ENCODE peak calls at places on chromosome 19, in seven cellular contexts. P, Z, R, G, A, U and H are unnamed samples.

GRCh38 chr19:3949997-3950859 is 17.4 kb downstream of the NMRK2 start:
- DNase-seq in P (peak; percentile 9), U (no peak), A (no peak), Z (no peak), G (no peak), R (no peak), H (no peak)

GRCh38 chr19:14758816-14759215 is 19.5 kb downstream of the ADGRE2 start:
- DNase-seq in G (no peak), A (peak; percentile 39), R (no peak), Z (peak; percentile 14), P (no peak), U (no peak), H (no peak)

GRCh38 chr19:6236310-6237291 is 43.2 kb downstream of the MLLT1 start:
- DNase-seq in A (no peak), R (no peak), P (no peak), U (peak; percentile 33), G (no peak), Z (peak; percentile 64), H (peak; percentile 90)

GRCh38 chr19:44987148-44987675 is 14.1 kb upstream of the RELB start:
- DNase-seq in U (peak; percentile 16), P (no peak), A (no peak), Z (no peak), R (no peak), G (no peak), H (no peak)

GRCh38 chr19:45154064-45154827 is 6.5 kb downstream of the NKPD1 start:
- DNase-seq in Z (no peak), A (peak; percentile 42), R (no peak), G (no peak), P (no peak), U (no peak), H (no peak)

GRCh38 chr19:7703332-7703731 is 1.4 kb upstream of the FCER2 start:
- DNase-seq in R (no peak), Z (no peak), U (no peak), A (peak; percentile 13), P (no peak), G (no peak), H (no peak)

GRCh38 chr19:35080613-35081170 is 34.9 kb upstream of the FXYD3 start:
- DNase-seq in P (no peak), R (no peak), U (no peak), A (no peak), G (no peak), Z (no peak), H (no peak)

GRCh38 chr19:29854033-29854432 is 42.2 kb downstream of the CCNE1 start:
- DNase-seq in R (no peak), A (no peak), U (no peak), G (no peak), P (no peak), Z (no peak), H (no peak)

GRCh38 chr19:45075215-45076028 is 856 bp downstream of the ZNF296 start:
- DNase-seq in A (peak; percentile 77), U (peak; percentile 97), Z (peak; percentile 93), R (no peak), G (peak; percentile 57), P (peak; percentile 55), H (peak; percentile 99)

GRCh38 chr19:2475018-2475701 is 767 bp upstream of the GADD45B start:
- DNase-seq in P (peak; percentile 42), Z (no peak), A (peak; percentile 87), G (peak; percentile 65), U (peak; percentile 74), R (no peak), H (peak; percentile 89)

GRCh38 chr19:40191836-40192646 is 815 bp downstream of the MAP3K10 start:
- DNase-seq in Z (no peak), G (peak; percentile 41), A (peak; percentile 77), U (peak; percentile 67), R (no peak), P (peak; percentile 11), H (peak; percentile 85)

GRCh38 chr19:1000095-1000494 is at the start of gene GRIN3B:
- DNase-seq in R (peak; percentile 39), P (peak; percentile 43), G (peak; percentile 50), U (peak; percentile 94), A (peak; percentile 69), Z (no peak), H (peak; percentile 88)

GRCh38 chr19:35211545-35212230 is 16.9 kb downstream of the FAM187B start:
- DNase-seq in G (peak; percentile 61), U (no peak), P (peak; percentile 96), Z (no peak), A (no peak), R (peak; percentile 55), H (peak; percentile 65)

GRCh38 chr19:51002542-51003311 is 1.3 kb upstream of the KLK8 start:
- DNase-seq in P (no peak), A (peak; percentile 93), U (no peak), R (no peak), G (no peak), Z (peak; percentile 88), H (no peak)

GRCh38 chr19:39544201-39544903 is 4.4 kb upstream of the EID2 start:
- DNase-seq in Z (no peak), R (no peak), U (no peak), P (no peak), A (no peak), G (no peak), H (no peak)

GRCh38 chr19:1249298-1249989 is 1.1 kb downstream of the MIDN start:
- DNase-seq in Z (no peak), P (peak; percentile 95), R (peak; percentile 85), A (peak; percentile 97), U (peak; percentile 98), G (peak; percentile 90), H (peak; percentile 97)

GRCh38 chr19:58428617-58429016 is 11.3 kb downstream of the ZNF132 start:
- DNase-seq in P (no peak), Z (no peak), G (no peak), A (no peak), R (no peak), U (no peak), H (no peak)

GRCh38 chr19:34316741-34317241 is 48.2 kb upstream of the GPI start:
- DNase-seq in R (no peak), U (no peak), P (no peak), Z (no peak), G (no peak), A (no peak), H (no peak)

GRCh38 chr19:19540707-19541515 is 2.8 kb downstream of the CILP2 start:
- DNase-seq in A (peak; percentile 93), U (peak; percentile 85), G (peak; percentile 77), Z (peak; percentile 90), P (peak; percentile 54), R (peak; percentile 51), H (no peak)

GRCh38 chr19:33241530-33242101 is 16.0 kb upstream of the SLC7A10 start:
- DNase-seq in U (no peak), A (peak; percentile 11), P (peak; percentile 67), R (no peak), G (no peak), Z (no peak), H (no peak)

GRCh38 chr19:27846944-27847343 is 1366.0 kb downstream of the UQCRFS1 start:
- DNase-seq in P (no peak), Z (no peak), G (no peak), U (no peak), A (no peak), R (no peak), H (no peak)

GRCh38 chr19:40827386-40828247 is 22.6 kb downstream of the CYP2A6 start:
- DNase-seq in A (no peak), P (no peak), G (no peak), U (no peak), Z (no peak), R (no peak), H (no peak)

GRCh38 chr19:16249826-16250434 is 52.2 kb downstream of the AP1M1 start:
- DNase-seq in R (no peak), A (no peak), G (no peak), Z (no peak), U (no peak), P (no peak), H (no peak)

GRCh38 chr19:51368366-51369282 is at the start of gene CLDND2:
- DNase-seq in A (peak; percentile 36), R (no peak), Z (no peak), P (peak; percentile 70), G (no peak), U (no peak), H (no peak)

GRCh38 chr19:890831-891230 is 2.2 kb downstream of the MED16 start:
- DNase-seq in A (no peak), Z (no peak), P (no peak), U (no peak), R (no peak), G (no peak), H (no peak)

GRCh38 chr19:23345838-23346237 is 49.4 kb downstream of the ZNF91 start:
- DNase-seq in G (no peak), A (peak; percentile 63), R (no peak), Z (no peak), P (no peak), U (no peak), H (no peak)

GRCh38 chr19:4980087-4980486 is 11.2 kb downstream of the KDM4B start:
- DNase-seq in R (no peak), P (no peak), G (no peak), U (no peak), A (no peak), Z (no peak), H (no peak)

GRCh38 chr19:13172335-13173128 is 22.3 kb downstream of the IER2 start:
- DNase-seq in Z (peak; percentile 88), G (peak; percentile 63), U (peak; percentile 28), R (peak; percentile 75), P (no peak), A (no peak), H (peak; percentile 84)

GRCh38 chr19:13154911-13155471 is 4.8 kb downstream of the IER2 start:
- DNase-seq in P (peak; percentile 87), A (peak; percentile 95), R (peak; percentile 66), U (peak; percentile 81), Z (peak; percentile 90), G (peak; percentile 70), H (peak; percentile 92)

GRCh38 chr19:46599716-46600392 is 1.3 kb upstream of the CALM3 start:
- DNase-seq in A (peak; percentile 54), R (no peak), G (no peak), P (no peak), U (no peak), Z (no peak), H (no peak)

GRCh38 chr19:15702590-15702930 is 25.3 kb upstream of the OR10H2 start:
- DNase-seq in Z (no peak), P (peak; percentile 7), R (no peak), U (no peak), A (peak; percentile 11), G (no peak), H (peak; percentile 42)

GRCh38 chr19:6271721-6272410 is 7.9 kb downstream of the MLLT1 start:
- DNase-seq in R (no peak), U (peak; percentile 30), P (no peak), Z (no peak), A (peak; percentile 51), G (no peak), H (peak; percentile 65)